ENCODE peak calls at places on chromosomes 1 and 21, in nine cellular contexts. O is caudate nucleus; H is AG08395; J is astrocyte; A is NB4; B is stimulated activated CD4-positive, alpha-beta T cell treated with anti-CD3 and anti-CD28 coated beads, Interleukin-4, amount 100 ng/mL, for 4 hours; D is GM23338; L is foreskin fibroblast; U is brain microvascular endothelial cell. N is an unnamed sample.
A peak's percentile ranks its signal among the peaks of the same experiment; 100 is the strongest.

GRCh38 chr1:19366599-19367315 is 54.6 kb downstream of the SLC66A1 start:
- DNase-seq in O (no peak), H (no peak), J (no peak), A (no peak), B (no peak), D (no peak), L (no peak), U (no peak), N (no peak)

GRCh38 chr1:226661965-226662364 is 77.1 kb downstream of the ITPKB start:
- DNase-seq in O (no peak), H (no peak), J (no peak), A (no peak), B (no peak), D (no peak), L (no peak), U (no peak), N (no peak)

GRCh38 chr1:91645031-91645430 is 144.4 kb downstream of the CDC7 start:
- DNase-seq in O (no peak), H (no peak), J (peak; percentile 40), A (no peak), B (no peak), D (peak; percentile 73), L (no peak), U (no peak), N (peak; percentile 80)

GRCh38 chr1:234918216-234918841 is 210.3 kb downstream of the TOMM20 start:
- DNase-seq in O (no peak), H (no peak), J (peak; percentile 86), A (no peak), B (no peak), D (peak; percentile 37), L (no peak), U (peak; percentile 53), N (no peak)

GRCh38 chr21:16117851-16118592 is 388.2 kb downstream of the USP25 start:
- DNase-seq in O (no peak), H (peak; percentile 49), J (peak; percentile 99), A (no peak), B (no peak), D (no peak), L (peak; percentile 75), U (peak; percentile 51), N (peak; percentile 48)

GRCh38 chr1:53280486-53280885 is 42.2 kb upstream of the MAGOH start:
- DNase-seq in O (no peak), H (no peak), J (no peak), A (no peak), B (no peak), D (no peak), L (no peak), U (no peak), N (no peak)

GRCh38 chr21:40844935-40845334 is 2.0 kb downstream of the DSCAM start:
- DNase-seq in O (no peak), H (no peak), J (no peak), A (no peak), B (no peak), D (no peak), L (no peak), U (no peak), N (no peak)

GRCh38 chr1:86263101-86263500 is 106.5 kb upstream of the COL24A1 start:
- DNase-seq in O (peak; percentile 1), H (no peak), J (no peak), A (no peak), B (no peak), D (no peak), L (no peak), U (no peak), N (no peak)

GRCh38 chr1:57131701-57132394 is 166.0 kb upstream of the C8B start:
- DNase-seq in O (no peak), H (peak; percentile 66), J (peak; percentile 77), A (no peak), B (no peak), D (no peak), L (no peak), U (no peak), N (no peak)

GRCh38 chr1:6361124-6361775 is 32.3 kb downstream of the ACOT7 start:
- DNase-seq in O (no peak), H (no peak), J (no peak), A (no peak), B (no peak), D (no peak), L (no peak), U (no peak), N (no peak)

GRCh38 chr1:190452272-190452848 is 25.3 kb downstream of the BRINP3 start:
- DNase-seq in O (no peak), H (no peak), J (no peak), A (no peak), B (no peak), D (no peak), L (no peak), U (no peak), N (no peak)

GRCh38 chr1:172895050-172895460 is 155.7 kb downstream of the TNFSF18 start:
- DNase-seq in O (no peak), H (no peak), J (no peak), A (no peak), B (no peak), D (peak; percentile 14), L (no peak), U (no peak), N (peak; percentile 63)

GRCh38 chr1:110677016-110677415 is 2.3 kb upstream of the KCNA3 start:
- DNase-seq in O (no peak), H (no peak), J (no peak), A (no peak), B (no peak), D (no peak), L (no peak), U (no peak), N (no peak)

GRCh38 chr21:45534591-45535331 is 7.5 kb downstream of the SLC19A1 start:
- DNase-seq in O (peak; percentile 30), H (no peak), J (no peak), A (peak; percentile 59), B (no peak), D (no peak), L (no peak), U (no peak), N (no peak)

GRCh38 chr1:7560601-7561181 is 210.4 kb upstream of the VAMP3 start:
- DNase-seq in O (no peak), H (no peak), J (no peak), A (no peak), B (no peak), D (no peak), L (no peak), U (no peak), N (no peak)

GRCh38 chr1:71919812-71920509 is 362.4 kb downstream of the NEGR1 start:
- DNase-seq in O (no peak), H (no peak), J (no peak), A (no peak), B (no peak), D (peak; percentile 15), L (no peak), U (no peak), N (no peak)

GRCh38 chr1:46284597-46285564 is 18.5 kb downstream of the LRRC41 start:
- DNase-seq in O (no peak), H (no peak), J (no peak), A (no peak), B (no peak), D (no peak), L (peak; percentile 34), U (no peak), N (no peak)

GRCh38 chr1:8456306-8456912 is 138.5 kb downstream of the SLC45A1 start:
- DNase-seq in O (no peak), H (peak; percentile 77), J (peak; percentile 80), A (no peak), B (no peak), D (no peak), L (peak; percentile 62), U (peak; percentile 62), N (peak; percentile 87)

GRCh38 chr21:45849651-45850050 is 131.9 kb upstream of the COL6A1 start:
- DNase-seq in O (no peak), H (no peak), J (no peak), A (no peak), B (no peak), D (no peak), L (no peak), U (no peak), N (no peak)

GRCh38 chr1:191348328-191348727 is 809.9 kb upstream of the RGS18 start:
- DNase-seq in O (no peak), H (no peak), J (no peak), A (no peak), B (no peak), D (peak; percentile 9), L (no peak), U (no peak), N (peak; percentile 1)

GRCh38 chr1:8040586-8040985 is 14.5 kb upstream of the ERRFI1 start:
- DNase-seq in O (no peak), H (peak; percentile 93), J (peak; percentile 99), A (no peak), B (no peak), D (no peak), L (peak; percentile 97), U (peak; percentile 97), N (peak; percentile 99)

GRCh38 chr1:77120950-77121349 is 98.3 kb downstream of the PIGK start:
- DNase-seq in O (no peak), H (no peak), J (peak; percentile 32), A (no peak), B (no peak), D (no peak), L (no peak), U (no peak), N (peak; percentile 60)